ENCODE peak calls at places on chromosome 22, in eight cellular contexts. One of them, this sample, is unnamed.

GRCh38 chr22:32806296-32806695 is 4.8 kb downstream of the TIMP3 start:
- DNase-seq in hypothalamus: no peak
- DNase-seq in GM03348: no peak
- DNase-seq in NCI-H1930: no peak
- DNase-seq in mucosa of gallbladder: no peak
- DNase-seq in astrocyte of the cerebellum: no peak
- DNase-seq in dorsolateral prefrontal cortex: no peak
- DNase-seq in mucosa of descending colon: no peak
- DNase-seq in this sample: no peak

GRCh38 chr22:40714514-40714966 is 35.3 kb downstream of the MCHR1 start:
- DNase-seq in hypothalamus: no peak
- DNase-seq in GM03348: no peak
- DNase-seq in NCI-H1930: no peak
- DNase-seq in mucosa of gallbladder: no peak
- DNase-seq in astrocyte of the cerebellum: peak; percentile 91
- DNase-seq in dorsolateral prefrontal cortex: peak; percentile 28
- DNase-seq in mucosa of descending colon: no peak
- DNase-seq in this sample: peak; percentile 18

GRCh38 chr22:40844951-40845350 is 11.5 kb downstream of the ST13 start:
- DNase-seq in hypothalamus: no peak
- DNase-seq in GM03348: no peak
- DNase-seq in NCI-H1930: no peak
- DNase-seq in mucosa of gallbladder: no peak
- DNase-seq in astrocyte of the cerebellum: no peak
- DNase-seq in dorsolateral prefrontal cortex: no peak
- DNase-seq in mucosa of descending colon: no peak
- DNase-seq in this sample: no peak

GRCh38 chr22:24186352-24186740 is 5.1 kb downstream of the SUSD2 start:
- DNase-seq in hypothalamus: no peak
- DNase-seq in GM03348: no peak
- DNase-seq in NCI-H1930: no peak
- DNase-seq in mucosa of gallbladder: no peak
- DNase-seq in astrocyte of the cerebellum: no peak
- DNase-seq in dorsolateral prefrontal cortex: no peak
- DNase-seq in mucosa of descending colon: no peak
- DNase-seq in this sample: no peak

GRCh38 chr22:19109198-19110063 is 12.8 kb downstream of the DGCR2 start:
- DNase-seq in hypothalamus: no peak
- DNase-seq in GM03348: peak; percentile 56
- DNase-seq in NCI-H1930: no peak
- DNase-seq in mucosa of gallbladder: peak; percentile 46
- DNase-seq in astrocyte of the cerebellum: no peak
- DNase-seq in dorsolateral prefrontal cortex: no peak
- DNase-seq in mucosa of descending colon: no peak
- DNase-seq in this sample: no peak

GRCh38 chr22:19448076-19448607 is 631 bp upstream of the C22orf39 start:
- DNase-seq in hypothalamus: no peak
- DNase-seq in GM03348: peak; percentile 81
- DNase-seq in NCI-H1930: peak; percentile 54
- DNase-seq in mucosa of gallbladder: peak; percentile 30
- DNase-seq in astrocyte of the cerebellum: no peak
- DNase-seq in dorsolateral prefrontal cortex: no peak
- DNase-seq in mucosa of descending colon: peak; percentile 57
- DNase-seq in this sample: no peak

GRCh38 chr22:30754971-30755759 is 60.5 kb downstream of the OSBP2 start:
- DNase-seq in hypothalamus: no peak
- DNase-seq in GM03348: peak; percentile 91
- DNase-seq in NCI-H1930: peak; percentile 45
- DNase-seq in mucosa of gallbladder: peak; percentile 56
- DNase-seq in astrocyte of the cerebellum: peak; percentile 76
- DNase-seq in dorsolateral prefrontal cortex: peak; percentile 60
- DNase-seq in mucosa of descending colon: peak; percentile 66
- DNase-seq in this sample: peak; percentile 50

GRCh38 chr22:26579331-26579886 is 10.5 kb downstream of the TPST2 start:
- DNase-seq in hypothalamus: no peak
- DNase-seq in GM03348: no peak
- DNase-seq in NCI-H1930: no peak
- DNase-seq in mucosa of gallbladder: no peak
- DNase-seq in astrocyte of the cerebellum: no peak
- DNase-seq in dorsolateral prefrontal cortex: no peak
- DNase-seq in mucosa of descending colon: peak; percentile 50
- DNase-seq in this sample: no peak

GRCh38 chr22:25402501-25403283 is 161.8 kb upstream of the GRK3 start:
- DNase-seq in hypothalamus: no peak
- DNase-seq in GM03348: peak; percentile 29
- DNase-seq in NCI-H1930: no peak
- DNase-seq in mucosa of gallbladder: no peak
- DNase-seq in astrocyte of the cerebellum: peak; percentile 40
- DNase-seq in dorsolateral prefrontal cortex: no peak
- DNase-seq in mucosa of descending colon: peak; percentile 52
- DNase-seq in this sample: no peak

GRCh38 chr22:46866591-46866990 is 104.1 kb downstream of the TBC1D22A start:
- DNase-seq in hypothalamus: no peak
- DNase-seq in GM03348: peak; percentile 94
- DNase-seq in NCI-H1930: no peak
- DNase-seq in mucosa of gallbladder: no peak
- DNase-seq in astrocyte of the cerebellum: peak; percentile 49
- DNase-seq in dorsolateral prefrontal cortex: no peak
- DNase-seq in mucosa of descending colon: no peak
- DNase-seq in this sample: peak; percentile 83

GRCh38 chr22:49004484-49005399 is 822.9 kb downstream of the BRD1 start:
- DNase-seq in hypothalamus: no peak
- DNase-seq in GM03348: no peak
- DNase-seq in NCI-H1930: no peak
- DNase-seq in mucosa of gallbladder: no peak
- DNase-seq in astrocyte of the cerebellum: no peak
- DNase-seq in dorsolateral prefrontal cortex: no peak
- DNase-seq in mucosa of descending colon: no peak
- DNase-seq in this sample: no peak

GRCh38 chr22:31628969-31629723 is 32.9 kb downstream of the PISD start:
- DNase-seq in hypothalamus: no peak
- DNase-seq in GM03348: no peak
- DNase-seq in NCI-H1930: no peak
- DNase-seq in mucosa of gallbladder: no peak
- DNase-seq in astrocyte of the cerebellum: no peak
- DNase-seq in dorsolateral prefrontal cortex: no peak
- DNase-seq in mucosa of descending colon: peak; percentile 28
- DNase-seq in this sample: no peak

GRCh38 chr22:25409240-25409639 is 155.2 kb upstream of the GRK3 start:
- DNase-seq in hypothalamus: no peak
- DNase-seq in GM03348: no peak
- DNase-seq in NCI-H1930: no peak
- DNase-seq in mucosa of gallbladder: no peak
- DNase-seq in astrocyte of the cerebellum: no peak
- DNase-seq in dorsolateral prefrontal cortex: no peak
- DNase-seq in mucosa of descending colon: no peak
- DNase-seq in this sample: no peak

GRCh38 chr22:46443850-46444389 is 93.5 kb downstream of the CELSR1 start:
- DNase-seq in hypothalamus: no peak
- DNase-seq in GM03348: no peak
- DNase-seq in NCI-H1930: no peak
- DNase-seq in mucosa of gallbladder: no peak
- DNase-seq in astrocyte of the cerebellum: no peak
- DNase-seq in dorsolateral prefrontal cortex: no peak
- DNase-seq in mucosa of descending colon: peak; percentile 54
- DNase-seq in this sample: no peak

GRCh38 chr22:31083923-31084810 is 3.0 kb downstream of the SMTN start:
- DNase-seq in hypothalamus: no peak
- DNase-seq in GM03348: no peak
- DNase-seq in NCI-H1930: no peak
- DNase-seq in mucosa of gallbladder: no peak
- DNase-seq in astrocyte of the cerebellum: no peak
- DNase-seq in dorsolateral prefrontal cortex: no peak
- DNase-seq in mucosa of descending colon: no peak
- DNase-seq in this sample: no peak

GRCh38 chr22:19879996-19880785 is 25.5 kb upstream of the GNB1L start:
- DNase-seq in hypothalamus: no peak
- DNase-seq in GM03348: no peak
- DNase-seq in NCI-H1930: no peak
- DNase-seq in mucosa of gallbladder: no peak
- DNase-seq in astrocyte of the cerebellum: no peak
- DNase-seq in dorsolateral prefrontal cortex: no peak
- DNase-seq in mucosa of descending colon: no peak
- DNase-seq in this sample: no peak

GRCh38 chr22:25232301-25232700 is 12.9 kb downstream of the CRYBB2 start:
- DNase-seq in hypothalamus: no peak
- DNase-seq in GM03348: peak; percentile 25
- DNase-seq in NCI-H1930: no peak
- DNase-seq in mucosa of gallbladder: no peak
- DNase-seq in astrocyte of the cerebellum: no peak
- DNase-seq in dorsolateral prefrontal cortex: no peak
- DNase-seq in mucosa of descending colon: no peak
- DNase-seq in this sample: no peak

GRCh38 chr22:39721456-39722325 is 151.1 kb downstream of the CACNA1I start:
- DNase-seq in hypothalamus: no peak
- DNase-seq in GM03348: no peak
- DNase-seq in NCI-H1930: no peak
- DNase-seq in mucosa of gallbladder: no peak
- DNase-seq in astrocyte of the cerebellum: no peak
- DNase-seq in dorsolateral prefrontal cortex: no peak
- DNase-seq in mucosa of descending colon: no peak
- DNase-seq in this sample: no peak

GRCh38 chr22:22884888-22885840 is 2.5 kb upstream of the IGLL5 start:
- DNase-seq in hypothalamus: no peak
- DNase-seq in GM03348: no peak
- DNase-seq in NCI-H1930: no peak
- DNase-seq in mucosa of gallbladder: no peak
- DNase-seq in astrocyte of the cerebellum: no peak
- DNase-seq in dorsolateral prefrontal cortex: no peak
- DNase-seq in mucosa of descending colon: no peak
- DNase-seq in this sample: no peak

GRCh38 chr22:35301370-35301874 is 1.7 kb downstream of the TOM1 start:
- DNase-seq in hypothalamus: no peak
- DNase-seq in GM03348: peak; percentile 93
- DNase-seq in NCI-H1930: no peak
- DNase-seq in mucosa of gallbladder: peak; percentile 65
- DNase-seq in astrocyte of the cerebellum: peak; percentile 66
- DNase-seq in dorsolateral prefrontal cortex: no peak
- DNase-seq in mucosa of descending colon: peak; percentile 33
- DNase-seq in this sample: peak; percentile 89

GRCh38 chr22:49951986-49952896 is 8.3 kb upstream of the PIM3 start:
- DNase-seq in hypothalamus: no peak
- DNase-seq in GM03348: peak; percentile 87
- DNase-seq in NCI-H1930: no peak
- DNase-seq in mucosa of gallbladder: no peak
- DNase-seq in astrocyte of the cerebellum: no peak
- DNase-seq in dorsolateral prefrontal cortex: no peak
- DNase-seq in mucosa of descending colon: no peak
- DNase-seq in this sample: peak; percentile 55

GRCh38 chr22:20152464-20152890 is 1.6 kb upstream of the CCDC188 start:
- DNase-seq in hypothalamus: no peak
- DNase-seq in GM03348: no peak
- DNase-seq in NCI-H1930: no peak
- DNase-seq in mucosa of gallbladder: no peak
- DNase-seq in astrocyte of the cerebellum: no peak
- DNase-seq in dorsolateral prefrontal cortex: no peak
- DNase-seq in mucosa of descending colon: no peak
- DNase-seq in this sample: no peak

GRCh38 chr22:32199961-32200360 is 4.9 kb downstream of the RFPL2 start:
- DNase-seq in hypothalamus: no peak
- DNase-seq in GM03348: no peak
- DNase-seq in NCI-H1930: no peak
- DNase-seq in mucosa of gallbladder: no peak
- DNase-seq in astrocyte of the cerebellum: no peak
- DNase-seq in dorsolateral prefrontal cortex: no peak
- DNase-seq in mucosa of descending colon: no peak
- DNase-seq in this sample: no peak

GRCh38 chr22:48690583-48691317 is 1136.9 kb downstream of the BRD1 start:
- DNase-seq in hypothalamus: no peak
- DNase-seq in GM03348: no peak
- DNase-seq in NCI-H1930: no peak
- DNase-seq in mucosa of gallbladder: no peak
- DNase-seq in astrocyte of the cerebellum: no peak
- DNase-seq in dorsolateral prefrontal cortex: no peak
- DNase-seq in mucosa of descending colon: no peak
- DNase-seq in this sample: no peak

GRCh38 chr22:46201059-46201757 is 48.9 kb downstream of the CDPF1 start:
- DNase-seq in hypothalamus: no peak
- DNase-seq in GM03348: no peak
- DNase-seq in NCI-H1930: no peak
- DNase-seq in mucosa of gallbladder: peak; percentile 52
- DNase-seq in astrocyte of the cerebellum: no peak
- DNase-seq in dorsolateral prefrontal cortex: no peak
- DNase-seq in mucosa of descending colon: peak; percentile 68
- DNase-seq in this sample: no peak

GRCh38 chr22:20183823-20184222 is 33.0 kb upstream of the CCDC188 start:
- DNase-seq in hypothalamus: no peak
- DNase-seq in GM03348: no peak
- DNase-seq in NCI-H1930: no peak
- DNase-seq in mucosa of gallbladder: no peak
- DNase-seq in astrocyte of the cerebellum: no peak
- DNase-seq in dorsolateral prefrontal cortex: no peak
- DNase-seq in mucosa of descending colon: no peak
- DNase-seq in this sample: no peak

GRCh38 chr22:50207383-50208031 is 6.7 kb downstream of the SELENOO start:
- DNase-seq in hypothalamus: no peak
- DNase-seq in GM03348: no peak
- DNase-seq in NCI-H1930: no peak
- DNase-seq in mucosa of gallbladder: no peak
- DNase-seq in astrocyte of the cerebellum: no peak
- DNase-seq in dorsolateral prefrontal cortex: no peak
- DNase-seq in mucosa of descending colon: peak; percentile 19
- DNase-seq in this sample: no peak

GRCh38 chr22:35477911-35478582 is 62.6 kb upstream of the RASD2 start:
- DNase-seq in hypothalamus: no peak
- DNase-seq in GM03348: peak; percentile 65
- DNase-seq in NCI-H1930: no peak
- DNase-seq in mucosa of gallbladder: peak; percentile 46
- DNase-seq in astrocyte of the cerebellum: peak; percentile 49
- DNase-seq in dorsolateral prefrontal cortex: no peak
- DNase-seq in mucosa of descending colon: peak; percentile 76
- DNase-seq in this sample: no peak

GRCh38 chr22:20264614-20265452 is 3.3 kb downstream of the RTN4R start:
- DNase-seq in hypothalamus: no peak
- DNase-seq in GM03348: no peak
- DNase-seq in NCI-H1930: no peak
- DNase-seq in mucosa of gallbladder: no peak
- DNase-seq in astrocyte of the cerebellum: no peak
- DNase-seq in dorsolateral prefrontal cortex: no peak
- DNase-seq in mucosa of descending colon: no peak
- DNase-seq in this sample: no peak

GRCh38 chr22:41052661-41053490 is 39.5 kb upstream of the EP300 start:
- DNase-seq in hypothalamus: no peak
- DNase-seq in GM03348: no peak
- DNase-seq in NCI-H1930: no peak
- DNase-seq in mucosa of gallbladder: no peak
- DNase-seq in astrocyte of the cerebellum: peak; percentile 42
- DNase-seq in dorsolateral prefrontal cortex: no peak
- DNase-seq in mucosa of descending colon: no peak
- DNase-seq in this sample: peak; percentile 34

GRCh38 chr22:43850529-43850928 is 11.8 kb downstream of the SULT4A1 start:
- DNase-seq in hypothalamus: no peak
- DNase-seq in GM03348: no peak
- DNase-seq in NCI-H1930: no peak
- DNase-seq in mucosa of gallbladder: no peak
- DNase-seq in astrocyte of the cerebellum: no peak
- DNase-seq in dorsolateral prefrontal cortex: no peak
- DNase-seq in mucosa of descending colon: no peak
- DNase-seq in this sample: no peak